ENCODE peak calls at places on chromosome 15, in five cellular contexts. F, E, K, A and Q are unnamed samples.

GRCh38 chr15:70587896-70588567 is 175.3 kb downstream of the UACA start:
- DNase-seq in K (no peak), F (no peak), E (no peak), A (no peak), Q (no peak)

GRCh38 chr15:91109885-91110284 is 9.8 kb downstream of the SV2B start:
- DNase-seq in K (no peak), F (no peak), E (no peak), A (no peak), Q (no peak)

GRCh38 chr15:56356616-56357015 is 8.6 kb upstream of the TEX9 start:
- DNase-seq in K (no peak), E (no peak), A (no peak), F (no peak), Q (no peak)

GRCh38 chr15:68366314-68366713 is 65.6 kb downstream of the ITGA11 start:
- DNase-seq in K (no peak), F (no peak), A (no peak), E (no peak), Q (no peak)

GRCh38 chr15:50879016-50879415 is 29.5 kb upstream of the AP4E1 start:
- DNase-seq in K (no peak), F (no peak), A (no peak), E (no peak), Q (no peak)

GRCh38 chr15:84022516-84022915 is 213.1 kb upstream of the GOLGA6L4 start:
- DNase-seq in E (no peak), K (no peak), A (no peak), F (no peak), Q (no peak)

GRCh38 chr15:75508741-75509532 is 57.4 kb upstream of the SIN3A start:
- DNase-seq in K (no peak), A (no peak), F (no peak), E (peak; percentile 39), Q (peak; percentile 38)

GRCh38 chr15:41207687-41208448 is 22.7 kb downstream of the EXD1 start:
- DNase-seq in F (no peak), E (no peak), K (no peak), A (no peak), Q (no peak)

GRCh38 chr15:68312701-68313204 is 35.2 kb downstream of the FEM1B start:
- DNase-seq in K (no peak), E (no peak), F (no peak), A (peak; percentile 57), Q (no peak)

GRCh38 chr15:90194655-90195054 is 6.5 kb upstream of the SEMA4B start:
- DNase-seq in F (no peak), A (no peak), K (no peak), E (no peak), Q (no peak)

GRCh38 chr15:91152896-91153581 is 53.0 kb downstream of the SV2B start:
- DNase-seq in K (no peak), F (no peak), E (no peak), A (no peak), Q (no peak)

GRCh38 chr15:60496853-60497252 is 17.9 kb upstream of the ICE2 start:
- DNase-seq in K (no peak), A (no peak), E (no peak), F (no peak), Q (no peak)

GRCh38 chr15:73956276-73957086 is 30.2 kb downstream of the LOXL1 start:
- DNase-seq in F (no peak), K (peak; percentile 77), E (no peak), A (no peak), Q (no peak)

GRCh38 chr15:49361370-49361769 is 61.7 kb upstream of the FGF7 start:
- DNase-seq in E (no peak), K (no peak), A (no peak), F (no peak), Q (no peak)

GRCh38 chr15:88661041-88661765 is 22.4 kb downstream of the ISG20 start:
- DNase-seq in K (no peak), F (no peak), A (peak; percentile 36), E (no peak), Q (no peak)

GRCh38 chr15:73140154-73140553 is 87.9 kb downstream of the NEO1 start:
- DNase-seq in A (no peak), E (no peak), K (no peak), F (no peak), Q (no peak)

GRCh38 chr15:23857028-23857641 is 170.0 kb upstream of the NDN start:
- DNase-seq in F (no peak), A (no peak), E (peak; percentile 74), K (no peak), Q (no peak)

GRCh38 chr15:53962646-53963561 is 15.3 kb upstream of the UNC13C start:
- DNase-seq in A (no peak), E (peak; percentile 19), K (no peak), F (no peak), Q (no peak)

GRCh38 chr15:76339302-76340197 is 3.0 kb downstream of the ISL2 start:
- DNase-seq in E (no peak), K (no peak), F (no peak), A (no peak), Q (no peak)

GRCh38 chr15:43900964-43901363 is 74.2 kb downstream of the WDR76 start:
- DNase-seq in E (no peak), K (no peak), F (no peak), A (no peak), Q (no peak)

GRCh38 chr15:64642875-64643274 is 132.5 kb downstream of the RBPMS2 start:
- DNase-seq in A (no peak), F (no peak), E (no peak), K (no peak), Q (no peak)

GRCh38 chr15:72796210-72796514 is 12.6 kb upstream of the ADPGK start:
- DNase-seq in E (no peak), K (no peak), A (no peak), F (no peak), Q (no peak)

GRCh38 chr15:60835974-60836373 is 357.0 kb upstream of the ICE2 start:
- DNase-seq in F (no peak), A (no peak), K (no peak), E (no peak), Q (no peak)

GRCh38 chr15:101181349-101181748 is 70.5 kb downstream of the CHSY1 start:
- DNase-seq in K (no peak), A (no peak), F (no peak), E (no peak), Q (no peak)

GRCh38 chr15:101183226-101183925 is 68.5 kb downstream of the CHSY1 start:
- DNase-seq in E (no peak), A (no peak), F (no peak), K (no peak), Q (no peak)

GRCh38 chr15:101183926-101184305 is 67.9 kb downstream of the CHSY1 start:
- DNase-seq in F (no peak), A (no peak), E (no peak), K (no peak), Q (no peak)

GRCh38 chr15:101180620-101181307 is 71.1 kb downstream of the CHSY1 start:
- DNase-seq in F (no peak), A (no peak), K (no peak), E (no peak), Q (peak; percentile 47)

DNA sequence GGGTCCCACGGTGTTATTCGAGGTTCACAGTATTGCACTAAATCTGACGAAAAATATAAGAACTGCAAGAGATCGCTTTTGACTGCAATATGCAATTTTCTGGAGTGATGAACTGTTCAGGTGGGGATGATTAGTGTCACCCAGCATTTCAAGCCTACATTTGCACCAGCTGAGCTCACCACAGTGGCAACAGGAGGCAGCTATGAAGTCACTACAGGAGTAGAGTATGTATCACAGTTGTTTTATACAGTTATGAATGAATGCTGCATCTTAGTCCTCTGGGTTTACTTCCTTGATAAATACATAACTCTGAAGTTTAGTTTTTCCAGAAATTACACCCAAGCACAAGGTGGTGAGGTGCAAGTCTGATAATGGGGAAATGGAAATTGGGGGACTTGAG is 69.6 kb downstream of the CHSY1 start:
- DNase-seq in F (no peak), A (no peak), E (no peak), K (no peak), Q (no peak)
- H3K9me3 ChIP-seq in F (no peaks in the 10 kb centered on the region), A (no peaks in the 10 kb centered on the region), E (no peaks in the 10 kb centered on the region), K (no peaks in the 10 kb centered on the region), Q (no peaks in the 10 kb centered on the region)

GRCh38 chr15:65663521-65663920 is 41.8 kb downstream of the SLC24A1 start:
- DNase-seq in F (no peak), K (no peak), A (no peak), E (no peak), Q (no peak)
- H3K9me3 ChIP-seq in F (no peaks in the 10 kb centered on the region), K (no peaks in the 10 kb centered on the region), A (no peaks in the 10 kb centered on the region), E (no peaks in the 10 kb centered on the region), Q (no peaks in the 10 kb centered on the region)

GRCh38 chr15:87394676-87395075 is 861.9 kb downstream of the NTRK3 start:
- DNase-seq in F (no peak), K (no peak), E (no peak), A (no peak), Q (no peak)
- H3K9me3 ChIP-seq in F (no peaks in the 10 kb centered on the region), K (peaks cover 5% of the 10 kb centered on the region), E (no peaks in the 10 kb centered on the region), A (peaks cover 12% of the 10 kb centered on the region), Q (no peaks in the 10 kb centered on the region)

GRCh38 chr15:25241241-25241801 is 197.5 kb downstream of the UBE3A start:
- DNase-seq in F (peak; percentile 1), A (no peak), E (no peak), K (no peak), Q (no peak)
- H3K9me3 ChIP-seq in F (no peaks in the 10 kb centered on the region), A (no peaks in the 10 kb centered on the region), E (no peaks in the 10 kb centered on the region), K (no peaks in the 10 kb centered on the region), Q (peaks cover 42% of the 10 kb centered on the region)

GRCh38 chr15:30918366-30918765 is 14.7 kb downstream of the FAN1 start:
- DNase-seq in A (no peak), K (no peak), F (no peak), E (no peak), Q (no peak)
- H3K9me3 ChIP-seq in A (no peaks in the 10 kb centered on the region), K (no peaks in the 10 kb centered on the region), F (no peaks in the 10 kb centered on the region), E (no peaks in the 10 kb centered on the region), Q (no peaks in the 10 kb centered on the region)

DNA sequence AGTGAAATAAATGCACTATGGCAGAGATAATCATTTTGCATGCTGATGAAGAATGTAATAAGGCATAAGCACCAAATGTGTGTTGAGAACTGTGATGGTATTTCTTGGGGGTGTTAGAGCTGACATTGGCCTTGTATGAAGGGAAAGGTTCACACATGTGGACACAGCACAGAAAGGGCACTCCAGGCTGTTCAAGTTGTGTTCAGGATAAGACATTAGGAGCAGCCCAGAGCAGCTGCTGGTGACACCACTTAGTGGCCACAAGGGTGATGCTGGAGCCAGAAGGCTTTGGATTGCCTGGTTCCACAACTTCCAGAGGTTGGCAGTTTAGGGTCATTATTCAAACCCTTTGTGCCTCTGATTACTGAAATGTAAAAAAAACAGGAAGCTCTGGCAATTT is 155.4 kb downstream of the GOLGA6L6 start:
- DNase-seq in E (no peak), A (no peak), K (no peak), F (no peak), Q (no peak)
- H3K9me3 ChIP-seq in E (no peaks in the 10 kb centered on the region), A (peaks cover 4% of the 10 kb centered on the region), K (peaks cover 11% of the 10 kb centered on the region), F (no peaks in the 10 kb centered on the region), Q (no peaks in the 10 kb centered on the region)